ENCODE peak calls at places on chromosomes 12 and 14, in four cellular contexts. Y, T, H and J are unnamed samples. For H3K4me1, the result is how much of the 10 kb centered on the place peaks cover.

GRCh38 chr12:65590318-65590717 is 234.0 kb upstream of the HMGA2 start:
- DNase-seq in Y (no peak), H (no peak), T (no peak), J (no peak)

GRCh38 chr12:27861428-27862167 is 81.6 kb upstream of the MANSC4 start:
- DNase-seq in H (no peak), Y (no peak), T (peak), J (peak)

GRCh38 chr14:20820063-20820904 is 17.6 kb upstream of the RNASE1 start:
- DNase-seq in T (no peak), H (no peak), Y (no peak), J (no peak)

GRCh38 chr12:123238961-123239360 is 5.7 kb downstream of the MTRFR start:
- DNase-seq in Y (no peak), T (no peak), H (no peak), J (no peak)

GRCh38 chr14:75409425-75410205 is 18.2 kb upstream of the JDP2 start:
- DNase-seq in T (no peak), Y (no peak), H (peak), J (peak)

GRCh38 chr12:52007158-52007921 is 594 bp downstream of the TAMALIN start:
- DNase-seq in T (peak), H (peak), Y (no peak), J (no peak)

GRCh38 chr14:92259613-92260357 is 63.2 kb upstream of the SLC24A4 start:
- DNase-seq in T (no peak), H (peak), Y (no peak), J (no peak)

GRCh38 chr14:65290830-65291229 is 121.7 kb upstream of the FUT8 start:
- DNase-seq in T (no peak), H (no peak), Y (peak), J (no peak)

GRCh38 chr12:107912421-107913004 is 138.0 kb downstream of the ASCL4 start:
- DNase-seq in T (peak), H (peak), Y (peak), J (peak)

GRCh38 chr12:105253882-105254513 is 18.0 kb upstream of the APPL2 start:
- DNase-seq in Y (peak), T (no peak), H (peak), J (no peak)

GRCh38 chr12:93167841-93168492 is 209.8 kb upstream of the NUDT4 start:
- DNase-seq in T (no peak), Y (no peak), H (no peak), J (peak)

GRCh38 chr12:24510581-24511125 is 438.2 kb downstream of the BCAT1 start:
- DNase-seq in H (no peak), T (no peak), Y (no peak), J (no peak)

GRCh38 chr12:65339161-65339560 is 60.7 kb downstream of the MSRB3 start:
- DNase-seq in Y (peak), H (no peak), T (no peak), J (no peak)

GRCh38 chr14:104436047-104436531 is 143.5 kb upstream of the C14orf180 start:
- DNase-seq in T (peak), Y (no peak), H (peak), J (peak)

GRCh38 chr14:74710477-74710876 is 2.4 kb downstream of the AREL1 start:
- DNase-seq in Y (no peak), T (no peak), H (no peak), J (no peak)

GRCh38 chr12:123952037-123952436 is 20.6 kb downstream of the CCDC92 start:
- DNase-seq in T (no peak), Y (no peak), H (no peak), J (no peak)

GRCh38 chr12:42887657-42888056 is 298.1 kb upstream of the PRICKLE1 start:
- DNase-seq in T (no peak), H (no peak), Y (no peak), J (no peak)

GRCh38 chr14:100884456-100884855 is 19.1 kb downstream of the RTL1 start:
- DNase-seq in Y (no peak), T (no peak), H (no peak), J (no peak)

GRCh38 chr12:124774054-124774461 is 89.6 kb downstream of the SCARB1 start:
- DNase-seq in Y (no peak), H (no peak), T (no peak), J (no peak)

GRCh38 chr12:119302334-119303132 is 32.0 kb upstream of the CCDC60 start:
- DNase-seq in T (no peak), H (no peak), Y (no peak), J (no peak)

GRCh38 chr14:73232984-73233383 is 4.3 kb upstream of the PAPLN start:
- DNase-seq in H (no peak), T (no peak), Y (no peak), J (no peak)

GRCh38 chr14:57866199-57866755 is 385 bp upstream of the SLC35F4 start:
- DNase-seq in T (no peak), H (no peak), Y (no peak), J (no peak)

GRCh38 chr12:64625243-64626077 is 15.2 kb downstream of the RASSF3 start:
- DNase-seq in T (peak), H (peak), Y (peak), J (peak)

GRCh38 chr12:481422-481821 is 21.7 kb downstream of the B4GALNT3 start:
- DNase-seq in H (peak), T (peak), Y (no peak), J (no peak)

GRCh38 chr12:46934374-46935111 is 108.7 kb upstream of the SLC38A4 start:
- DNase-seq in H (no peak), Y (no peak), T (no peak), J (no peak)

GRCh38 chr12:104569348-104570173 is 112.8 kb downstream of the CHST11 start:
- DNase-seq in T (no peak), Y (no peak), H (no peak), J (peak)

GRCh38 chr12:92759634-92760268 is 57.0 kb downstream of the PLEKHG7 start:
- DNase-seq in H (no peak), T (no peak), Y (peak), J (no peak)

GRCh38 chr12:93244514-93245077 is 133.1 kb upstream of the NUDT4 start:
- DNase-seq in H (no peak), T (no peak), Y (no peak), J (no peak)

GRCh38 chr14:100523536-100524025 is 63.6 kb downstream of the BEGAIN start:
- DNase-seq in H (peak), T (no peak), Y (no peak), J (no peak)

GRCh38 chr12:130041983-130042812 is 120.1 kb upstream of the FZD10 start:
- DNase-seq in T (peak), Y (no peak), H (peak), J (peak)

GRCh38 chr12:24198936-24199644 is 249.6 kb upstream of the SOX5 start:
- DNase-seq in Y (no peak), H (no peak), T (no peak), J (no peak)

GRCh38 chr12:126108247-126108646 is 1043.0 kb downstream of the AACS start:
- DNase-seq in T (no peak), H (no peak), Y (no peak), J (no peak)

GRCh38 chr12:13436696-13437391 is 240.3 kb downstream of the EMP1 start:
- DNase-seq in H (no peak), Y (peak), T (peak), J (no peak)

GRCh38 chr12:24565300-24565699 is 383.6 kb downstream of the BCAT1 start:
- DNase-seq in T (no peak), H (no peak), Y (no peak), J (no peak)

GRCh38 chr12:55909513-55909884 is 18.2 kb downstream of the PYM1 start:
- DNase-seq in T (no peak), H (no peak), Y (no peak), J (no peak)

GRCh38 chr14:95156153-95156764 is 1.1 kb downstream of the DICER1 start:
- DNase-seq in H (peak), T (no peak), Y (peak), J (peak)

GRCh38 chr12:54526800-54527630 is 22.4 kb upstream of the PDE1B start:
- DNase-seq in Y (peak), T (no peak), H (peak), J (peak)

GRCh38 chr12:67595365-67595764 is 53.2 kb upstream of the DYRK2 start:
- DNase-seq in H (no peak), T (no peak), Y (no peak), J (no peak)

GRCh38 chr12:122080149-122081107 is 1.9 kb downstream of the MLXIP start:
- DNase-seq in Y (peak), T (peak), H (peak), J (peak)

GRCh38 chr14:61380984-61381383 is 59.6 kb downstream of the PRKCH start:
- DNase-seq in T (no peak), Y (no peak), H (no peak), J (no peak)
- TF ChIP-seq CTCF in T (no peak), Y (no peak), H (no peak), J (no peak)

DNA sequence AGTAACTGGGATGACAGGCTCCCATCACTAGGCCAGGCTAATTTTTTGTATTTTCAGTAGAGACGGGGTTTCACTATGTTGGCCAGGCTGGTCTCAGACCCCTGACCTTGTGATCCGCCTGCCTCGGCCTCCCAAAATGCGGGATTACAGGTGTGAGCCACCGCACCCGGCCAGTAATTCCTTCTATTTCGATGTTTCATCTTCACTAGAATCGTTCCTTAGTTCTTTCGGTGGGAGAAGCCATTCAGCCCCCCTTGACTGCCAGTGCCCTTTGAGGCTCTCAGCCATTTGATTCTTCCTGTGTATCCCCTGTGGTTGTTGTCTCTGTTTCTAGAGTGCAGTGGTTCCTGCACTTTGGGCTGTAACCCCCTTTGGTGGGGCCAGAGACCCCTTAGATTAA is 174.1 kb downstream of the ETV6 start:
- DNase-seq in T (no peak), Y (no peak), H (no peak), J (no peak)
- H3K4me1 ChIP-seq in T (under half), Y (under half), H (under half), J (under half)

GRCh38 chr12:8146416-8146771 is 10.4 kb upstream of the ZNF705A start:
- DNase-seq in H (no peak), Y (no peak), T (no peak), J (no peak)
- H3K4me3 ChIP-seq in H (no peak), Y (no peak), T (no peak), J (peak)

GRCh38 chr12:58670623-58671022 is 249.7 kb downstream of the LRIG3 start:
- DNase-seq in Y (no peak), H (no peak), T (no peak), J (no peak)
- TF ChIP-seq CTCF in Y (no peak), H (no peak), T (no peak), J (no peak)

GRCh38 chr14:68969278-68969677 is 9.8 kb downstream of the ACTN1 start:
- DNase-seq in T (no peak), Y (no peak), H (no peak), J (no peak)
- H3K4me1 ChIP-seq in T (half or more), Y (half or more), H (under half), J (half or more)

GRCh38 chr12:10717410-10717809 is 5.7 kb downstream of the YBX3 start:
- DNase-seq in T (no peak), Y (no peak), H (no peak), J (no peak)

GRCh38 chr12:10715491-10715890 is 7.6 kb downstream of the YBX3 start:
- DNase-seq in H (no peak), T (no peak), Y (no peak), J (no peak)

GRCh38 chr12:10718279-10718821 is 4.8 kb downstream of the YBX3 start:
- DNase-seq in Y (no peak), H (no peak), T (no peak), J (peak)

GRCh38 chr12:10716704-10717315 is 6.3 kb downstream of the YBX3 start:
- DNase-seq in Y (peak), H (peak), T (peak), J (peak)

DNA sequence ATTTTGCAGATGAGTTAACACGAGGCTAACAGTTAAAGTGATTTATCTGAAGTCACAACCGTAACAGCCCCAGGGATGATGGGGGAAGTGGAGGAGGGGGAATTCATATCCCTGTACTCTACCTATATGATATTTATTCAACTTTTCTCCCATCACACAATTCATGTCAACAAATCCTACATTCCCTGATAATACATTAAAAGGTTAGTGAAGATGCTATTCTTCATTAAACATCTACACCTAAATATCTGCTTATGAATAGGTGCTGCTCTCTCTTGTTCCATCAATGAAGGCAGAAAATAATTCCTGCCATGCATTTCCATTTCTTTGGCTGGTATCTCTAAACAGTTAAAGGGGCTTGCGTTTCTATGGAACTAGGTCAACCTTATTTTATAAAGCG is 6.8 kb downstream of the YBX3 start:
- DNase-seq in H (no peak), T (no peak), Y (no peak), J (no peak)
- H3K4me3 ChIP-seq in H (no peak), T (no peak), Y (no peak), J (no peak)